ENCODE peak calls at places on chromosomes 11 and 22, in six cellular contexts. J is heart left ventricle, N is IMR-90, D is pancreas, Y is AG04450, H is suprapubic skin. M is an unnamed sample.
A peak's percentile ranks its signal among the peaks of the same experiment; 100 is the strongest.

GRCh38 chr11:112902411-112903011 is 58.7 kb upstream of the NCAM1 start:
- DNase-seq in J (no peak), N (no peak), D (no peak), Y (no peak), H (no peak), M (no peak)

GRCh38 chr22:22201185-22201924 is 43.2 kb upstream of the VPREB1 start:
- DNase-seq in J (peak; percentile 53), N (peak; percentile 24), D (no peak), Y (peak; percentile 21), H (no peak), M (peak; percentile 62)

GRCh38 chr22:11627436-11627797 is 3900.6 kb upstream of the OR11H1 start:
- DNase-seq in J (no peak), N (no peak), D (no peak), Y (no peak), H (peak; percentile 86), M (no peak)

GRCh38 chr11:133919330-133920108 is 37.2 kb downstream of the IGSF9B start:
- DNase-seq in J (no peak), N (no peak), D (no peak), Y (no peak), H (no peak), M (no peak)

GRCh38 chr11:36012410-36012809 is 68.5 kb downstream of the LDLRAD3 start:
- DNase-seq in J (no peak), N (peak; percentile 56), D (no peak), Y (no peak), H (no peak), M (peak; percentile 55)

GRCh38 chr11:44047931-44048431 is at the start of gene ACCSL:
- DNase-seq in J (no peak), N (no peak), D (no peak), Y (no peak), H (peak; percentile 55), M (no peak)

GRCh38 chr11:16252373-16252772 is 104.0 kb downstream of the SOX6 start:
- DNase-seq in J (no peak), N (peak; percentile 23), D (no peak), Y (no peak), H (no peak), M (peak; percentile 2)

GRCh38 chr22:24894220-24894975 is 52.1 kb downstream of the LHFPL7 start:
- DNase-seq in J (peak; percentile 88), N (peak; percentile 68), D (peak; percentile 93), Y (peak; percentile 59), H (no peak), M (peak; percentile 96)

GRCh38 chr11:78194490-78194889 is 5.8 kb downstream of the USP35 start:
- DNase-seq in J (peak; percentile 9), N (no peak), D (no peak), Y (no peak), H (no peak), M (no peak)

GRCh38 chr11:19985106-19985505 is 175.2 kb downstream of the DBX1 start:
- DNase-seq in J (no peak), N (no peak), D (no peak), Y (no peak), H (no peak), M (no peak)

GRCh38 chr11:1896468-1896867 is 4.8 kb upstream of the PRR33 start:
- DNase-seq in J (no peak), N (no peak), D (no peak), Y (no peak), H (no peak), M (no peak)

GRCh38 chr22:35914665-35915476 is 113.8 kb downstream of the RBFOX2 start:
- DNase-seq in J (peak; percentile 69), N (peak; percentile 91), D (peak; percentile 40), Y (peak; percentile 75), H (no peak), M (peak; percentile 94)

GRCh38 chr11:35605691-35606090 is 12.6 kb upstream of the FJX1 start:
- DNase-seq in J (peak; percentile 31), N (peak; percentile 59), D (no peak), Y (no peak), H (no peak), M (peak; percentile 76)

GRCh38 chr11:112797072-112797471 is 164.1 kb upstream of the NCAM1 start:
- DNase-seq in J (no peak), N (no peak), D (no peak), Y (no peak), H (no peak), M (no peak)

GRCh38 chr11:94680426-94680825 is 87.7 kb upstream of the AMOTL1 start:
- DNase-seq in J (no peak), N (no peak), D (no peak), Y (no peak), H (no peak), M (no peak)

GRCh38 chr11:99240192-99241030 is 219.7 kb downstream of the CNTN5 start:
- DNase-seq in J (no peak), N (no peak), D (no peak), Y (no peak), H (no peak), M (no peak)

GRCh38 chr11:128210148-128210940 is 377.0 kb downstream of the ETS1 start:
- DNase-seq in J (peak; percentile 36), N (peak; percentile 94), D (no peak), Y (peak; percentile 72), H (no peak), M (peak; percentile 97)

GRCh38 chr11:43558056-43558455 is 122.5 kb upstream of the HSD17B12 start:
- DNase-seq in J (no peak), N (no peak), D (no peak), Y (no peak), H (no peak), M (no peak)

GRCh38 chr11:47611240-47611863 is 17.1 kb upstream of the C1QTNF4 start:
- DNase-seq in J (no peak), N (no peak), D (no peak), Y (no peak), H (peak; percentile 32), M (no peak)

GRCh38 chr11:267491-267994 is 10.7 kb upstream of the NLRP6 start:
- DNase-seq in J (peak; percentile 50), N (no peak), D (no peak), Y (no peak), H (peak; percentile 86), M (no peak)

GRCh38 chr11:103596323-103596722 is 440.1 kb upstream of the DDI1 start:
- DNase-seq in J (no peak), N (no peak), D (no peak), Y (no peak), H (no peak), M (no peak)

GRCh38 chr22:27278986-27279385 is 522.6 kb downstream of the MN1 start:
- DNase-seq in J (no peak), N (no peak), D (no peak), Y (no peak), H (no peak), M (no peak)

GRCh38 chr11:48106166-48106565 is 110.4 kb upstream of the OR4B1 start:
- DNase-seq in J (no peak), N (no peak), D (no peak), Y (no peak), H (no peak), M (no peak)

GRCh38 chr11:61168858-61169257 is 7.6 kb upstream of the VPS37C start:
- DNase-seq in J (no peak), N (no peak), D (no peak), Y (no peak), H (no peak), M (no peak)

GRCh38 chr11:68498313-68498712 is 37.8 kb downstream of the PPP6R3 start:
- DNase-seq in J (peak; percentile 40), N (no peak), D (no peak), Y (no peak), H (no peak), M (peak; percentile 29)

GRCh38 chr11:17991799-17992433 is 20.9 kb downstream of the SERGEF start:
- DNase-seq in J (no peak), N (peak; percentile 70), D (no peak), Y (peak; percentile 36), H (no peak), M (peak; percentile 70)

GRCh38 chr22:46045459-46046298 is 68.7 kb upstream of the WNT7B start:
- DNase-seq in J (peak; percentile 70), N (no peak), D (peak; percentile 75), Y (no peak), H (peak; percentile 82), M (no peak)
- H3K4me3 ChIP-seq in J (peak overlapping the region; percentile 57), N (peak overlapping the region; percentile 53), D (peak overlapping the region; percentile 74), Y (peak overlapping the region; percentile 65), H (peak overlapping the region; percentile 69), M (peak overlapping the region; percentile 43)

GRCh38 chr22:46827072-46827780 is 64.8 kb downstream of the TBC1D22A start:
- DNase-seq in J (no peak), N (no peak), D (no peak), Y (no peak), H (no peak), M (no peak)
- TF ChIP-seq CTCF in J (no peak), N (no peak), D (no peak), Y (no peak), H (no peak), M (no peak)

DNA sequence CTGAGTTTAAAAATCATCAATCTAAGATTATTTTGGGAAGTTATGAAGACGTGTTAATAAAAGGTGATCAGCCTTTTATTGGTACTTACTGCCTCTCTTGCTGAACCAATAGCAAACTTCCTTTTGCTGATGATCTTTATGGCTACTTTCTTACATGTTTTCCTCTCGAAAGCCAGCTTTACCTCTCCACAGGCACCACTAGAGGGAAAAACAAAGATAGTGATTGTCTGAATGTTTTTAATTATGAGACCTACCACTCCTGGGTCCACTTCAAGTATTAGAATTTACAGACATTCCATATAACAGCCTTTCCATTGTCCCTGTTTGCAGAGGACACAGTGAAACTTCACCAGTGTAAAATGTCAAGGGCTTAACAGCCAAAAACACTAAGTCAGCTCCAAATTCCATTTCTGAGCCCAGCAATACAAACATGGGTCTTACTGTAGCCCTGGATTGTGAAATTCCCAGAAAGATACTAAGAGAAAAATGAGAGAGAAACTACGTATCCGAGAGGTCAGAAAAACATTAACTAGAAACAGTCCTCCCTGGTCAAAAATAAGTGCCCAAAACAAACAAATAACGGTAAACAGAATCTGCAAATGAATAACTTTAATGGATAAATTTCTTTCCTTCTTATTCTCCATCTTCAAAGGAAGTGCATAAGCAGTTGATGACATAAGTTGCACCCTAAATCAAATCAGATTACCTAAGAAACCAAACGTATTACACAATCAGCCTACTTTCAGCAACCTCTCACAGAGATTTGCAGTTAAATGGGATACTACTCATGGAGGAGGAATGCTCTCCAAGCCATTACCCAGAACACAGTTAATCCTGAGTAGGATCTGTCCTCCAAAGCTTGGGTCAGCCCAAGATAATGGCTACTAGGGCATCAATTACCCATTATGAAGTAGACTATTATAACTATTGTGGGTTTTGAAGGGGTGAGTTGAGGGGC is 29.5 kb downstream of the CHEK2 start:
- DNase-seq in J (no peak), N (peak; percentile 97), D (no peak), Y (peak; percentile 89), H (no peak), M (peak; percentile 97)
- H3K4me3 ChIP-seq in J (peak overlapping the region; percentile 5), N (peak overlapping the region; percentile 12), D (no peak overlapping the region), Y (no peak overlapping the region), H (no peak overlapping the region), M (no peak overlapping the region)

DNA sequence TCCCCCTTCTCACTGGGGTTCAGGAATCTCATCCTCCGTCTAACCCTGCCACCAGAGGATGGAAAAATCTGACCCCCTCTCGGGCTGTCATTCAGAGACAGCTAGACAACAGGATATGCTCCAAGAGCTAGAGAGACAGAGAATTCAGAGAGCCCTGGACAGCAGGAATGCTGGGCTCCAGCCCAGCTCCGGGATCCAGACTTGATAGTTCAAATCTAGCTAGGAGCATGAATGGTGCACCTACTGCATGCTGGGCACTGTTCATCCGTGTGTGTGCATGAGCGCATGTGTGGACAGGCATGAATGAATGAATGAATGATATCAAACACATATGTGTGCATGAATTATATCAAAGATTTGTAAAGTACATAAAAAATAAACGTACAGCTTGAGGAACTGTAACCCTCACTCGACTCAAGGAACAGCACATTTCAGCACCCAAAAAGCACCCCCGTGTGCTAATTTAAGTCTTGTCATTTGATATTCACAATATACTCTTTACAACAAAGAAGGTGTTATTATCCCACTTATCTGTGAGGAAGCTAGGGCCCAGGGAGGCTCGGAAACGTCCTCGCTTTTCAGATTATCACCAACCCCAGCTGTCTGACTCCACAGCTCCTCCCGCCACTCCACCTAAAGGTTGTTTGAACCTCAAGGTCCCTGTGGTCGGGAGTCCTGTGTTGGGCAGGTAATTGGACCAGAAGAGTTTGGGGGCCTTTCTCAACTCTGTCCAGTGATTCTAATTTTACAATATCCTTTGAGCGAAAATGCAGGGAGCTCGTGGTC is 640 bp upstream of the VSIG10L2 start:
- DNase-seq in J (no peak), N (no peak), D (no peak), Y (no peak), H (no peak), M (no peak)
- TF ChIP-seq CTCF in J (no peak), N (no peak), D (no peak), Y (no peak), H (no peak), M (no peak)